ENCODE peak calls at places on chromosomes 16 and 17, in five cellular contexts. One of them, this sample, is unnamed.
A peak's percentile ranks its signal among the peaks of the same experiment; 100 is the strongest.

GRCh38 chr16:55900616-55901393 is 25.6 kb upstream of the CES5A start:
- DNase-seq in lower leg skin: no peak
- DNase-seq in fibroblast of the aortic adventitia: no peak
- DNase-seq in activated B cell treated with CpG ODN at 0.5 μM for 24 hours: no peak
- DNase-seq in OCI-LY7: no peak
- DNase-seq in this sample: no peak

GRCh38 chr17:77867308-77867781 is 91.2 kb upstream of the TNRC6C start:
- DNase-seq in lower leg skin: no peak
- DNase-seq in fibroblast of the aortic adventitia: no peak
- DNase-seq in activated B cell treated with CpG ODN at 0.5 μM for 24 hours: no peak
- DNase-seq in OCI-LY7: peak; percentile 60
- DNase-seq in this sample: no peak

GRCh38 chr16:1678500-1679098 is 520 bp downstream of the JPT2 start:
- DNase-seq in lower leg skin: no peak
- DNase-seq in fibroblast of the aortic adventitia: peak; percentile 23
- DNase-seq in activated B cell treated with CpG ODN at 0.5 μM for 24 hours: peak; percentile 50
- DNase-seq in OCI-LY7: peak; percentile 33
- DNase-seq in this sample: no peak

GRCh38 chr17:67137026-67137370 is 92.6 kb downstream of the CACNG1 start:
- DNase-seq in lower leg skin: no peak
- DNase-seq in fibroblast of the aortic adventitia: no peak
- DNase-seq in activated B cell treated with CpG ODN at 0.5 μM for 24 hours: no peak
- DNase-seq in OCI-LY7: no peak
- DNase-seq in this sample: no peak

GRCh38 chr17:51045616-51046526 is 74.8 kb downstream of the SPAG9 start:
- DNase-seq in lower leg skin: no peak
- DNase-seq in fibroblast of the aortic adventitia: no peak
- DNase-seq in activated B cell treated with CpG ODN at 0.5 μM for 24 hours: no peak
- DNase-seq in OCI-LY7: no peak
- DNase-seq in this sample: no peak

GRCh38 chr16:1296688-1297412 is 12.6 kb upstream of the UBE2I start:
- DNase-seq in lower leg skin: no peak
- DNase-seq in fibroblast of the aortic adventitia: peak; percentile 39
- DNase-seq in activated B cell treated with CpG ODN at 0.5 μM for 24 hours: no peak
- DNase-seq in OCI-LY7: peak; percentile 60
- DNase-seq in this sample: peak; percentile 36

GRCh38 chr16:82082543-82083244 is 47.6 kb downstream of the HSD17B2 start:
- DNase-seq in lower leg skin: no peak
- DNase-seq in fibroblast of the aortic adventitia: peak; percentile 15
- DNase-seq in activated B cell treated with CpG ODN at 0.5 μM for 24 hours: no peak
- DNase-seq in OCI-LY7: no peak
- DNase-seq in this sample: no peak

GRCh38 chr17:3576970-3577369 is 19.4 kb upstream of the TRPV3 start:
- DNase-seq in lower leg skin: no peak
- DNase-seq in fibroblast of the aortic adventitia: no peak
- DNase-seq in activated B cell treated with CpG ODN at 0.5 μM for 24 hours: no peak
- DNase-seq in OCI-LY7: no peak
- DNase-seq in this sample: no peak

GRCh38 chr16:48531011-48531962 is 78.7 kb downstream of the N4BP1 start:
- DNase-seq in lower leg skin: no peak
- DNase-seq in fibroblast of the aortic adventitia: peak; percentile 75
- DNase-seq in activated B cell treated with CpG ODN at 0.5 μM for 24 hours: no peak
- DNase-seq in OCI-LY7: no peak
- DNase-seq in this sample: no peak

GRCh38 chr17:47287068-47287467 is 33.4 kb downstream of the ITGB3 start:
- DNase-seq in lower leg skin: no peak
- DNase-seq in fibroblast of the aortic adventitia: no peak
- DNase-seq in activated B cell treated with CpG ODN at 0.5 μM for 24 hours: no peak
- DNase-seq in OCI-LY7: no peak
- DNase-seq in this sample: no peak
- TF ChIP-seq CTCF in lower leg skin: no peak
- TF ChIP-seq CTCF in fibroblast of the aortic adventitia: no peak
- TF ChIP-seq CTCF in activated B cell treated with CpG ODN at 0.5 μM for 24 hours: no peak
- TF ChIP-seq CTCF in OCI-LY7: peak; percentile 28
- TF ChIP-seq CTCF in this sample: peak; percentile 34

GRCh38 chr16:89489040-89489721 is 1.2 kb downstream of the ANKRD11 start:
- DNase-seq in lower leg skin: peak; percentile 91
- DNase-seq in fibroblast of the aortic adventitia: peak; percentile 97
- DNase-seq in activated B cell treated with CpG ODN at 0.5 μM for 24 hours: peak; percentile 64
- DNase-seq in OCI-LY7: peak; percentile 96
- DNase-seq in this sample: peak; percentile 94

GRCh38 chr16:89489731-89490385 is 503 bp downstream of the ANKRD11 start:
- DNase-seq in lower leg skin: no peak
- DNase-seq in fibroblast of the aortic adventitia: no peak
- DNase-seq in activated B cell treated with CpG ODN at 0.5 μM for 24 hours: no peak
- DNase-seq in OCI-LY7: no peak
- DNase-seq in this sample: no peak

GRCh38 chr16:89491974-89492687 is 1.8 kb upstream of the ANKRD11 start:
- DNase-seq in lower leg skin: no peak
- DNase-seq in fibroblast of the aortic adventitia: no peak
- DNase-seq in activated B cell treated with CpG ODN at 0.5 μM for 24 hours: no peak
- DNase-seq in OCI-LY7: no peak
- DNase-seq in this sample: no peak

GRCh38 chr16:89490386-89491237 is at the start of gene ANKRD11:
- DNase-seq in lower leg skin: peak; percentile 99
- DNase-seq in fibroblast of the aortic adventitia: peak; percentile 100
- DNase-seq in activated B cell treated with CpG ODN at 0.5 μM for 24 hours: peak; percentile 99
- DNase-seq in OCI-LY7: peak; percentile 100
- DNase-seq in this sample: peak; percentile 99

DNA sequence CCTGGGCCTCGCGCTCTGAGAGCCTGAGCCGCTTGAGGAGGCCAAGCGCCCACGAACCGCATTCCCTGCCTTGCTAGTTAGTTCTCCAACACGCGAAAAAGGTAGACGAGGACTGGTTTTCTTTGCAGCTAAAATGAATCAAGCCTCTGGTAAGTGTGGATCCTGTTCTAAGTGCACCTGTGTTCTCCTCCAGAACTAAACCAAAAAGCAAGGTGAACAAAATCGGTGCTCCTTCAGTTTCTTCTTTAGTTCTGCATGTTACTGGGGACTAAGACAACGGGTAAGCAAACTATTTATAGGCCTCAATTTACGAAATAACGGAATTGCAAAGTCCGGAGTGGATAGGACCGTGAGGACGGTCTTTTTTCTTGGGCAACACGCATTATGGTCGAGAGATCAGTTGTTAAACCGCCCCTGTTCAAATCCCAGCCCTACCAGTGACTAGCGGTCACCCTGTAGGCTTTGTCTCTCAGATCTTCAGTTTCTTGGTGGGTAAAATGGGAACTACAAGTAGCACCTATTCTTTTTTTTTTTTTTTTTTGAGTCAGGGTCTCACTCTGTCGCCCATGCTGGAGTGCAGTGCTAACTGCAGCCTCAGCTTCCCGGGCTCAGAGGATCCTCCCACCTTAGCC is 993 bp upstream of the ANKRD11 start:
- DNase-seq in lower leg skin: no peak
- DNase-seq in fibroblast of the aortic adventitia: peak; percentile 34
- DNase-seq in activated B cell treated with CpG ODN at 0.5 μM for 24 hours: no peak
- DNase-seq in OCI-LY7: peak; percentile 62
- DNase-seq in this sample: no peak
- TF ChIP-seq CTCF in lower leg skin: no peak
- TF ChIP-seq CTCF in fibroblast of the aortic adventitia: peak; percentile 34
- TF ChIP-seq CTCF in activated B cell treated with CpG ODN at 0.5 μM for 24 hours: no peak
- TF ChIP-seq CTCF in OCI-LY7: peak; percentile 28
- TF ChIP-seq CTCF in this sample: peak; percentile 21

DNA sequence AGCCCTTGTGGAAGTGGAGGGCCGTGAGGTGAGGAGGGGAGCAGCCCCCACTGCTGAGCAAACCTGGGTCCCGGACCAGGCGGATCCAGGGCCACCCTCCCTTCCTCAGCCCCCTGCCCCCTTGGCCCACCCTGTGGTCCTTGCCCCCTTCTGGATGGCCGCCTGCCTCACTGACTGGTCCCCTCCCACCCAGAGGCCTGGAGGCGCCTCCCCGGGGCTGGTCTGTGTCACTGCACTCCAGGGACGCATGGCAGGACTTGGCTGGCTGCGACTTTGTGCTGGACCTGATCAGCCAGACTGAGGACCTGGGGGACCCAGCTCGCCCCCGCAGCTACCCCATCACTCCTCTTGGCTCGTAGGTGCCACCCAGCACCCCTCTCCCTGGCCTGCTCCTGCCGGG is 19.2 kb upstream of the SMIM5 start:
- DNase-seq in lower leg skin: no peak
- DNase-seq in fibroblast of the aortic adventitia: no peak
- DNase-seq in activated B cell treated with CpG ODN at 0.5 μM for 24 hours: no peak
- DNase-seq in OCI-LY7: peak; percentile 34
- DNase-seq in this sample: no peak
- TF ChIP-seq CTCF in lower leg skin: no peak
- TF ChIP-seq CTCF in fibroblast of the aortic adventitia: no peak
- TF ChIP-seq CTCF in activated B cell treated with CpG ODN at 0.5 μM for 24 hours: no peak
- TF ChIP-seq CTCF in OCI-LY7: peak; percentile 61
- TF ChIP-seq CTCF in this sample: peak; percentile 38

GRCh38 chr17:7313028-7313889 is 1.9 kb downstream of the GPS2 start:
- DNase-seq in lower leg skin: no peak
- DNase-seq in fibroblast of the aortic adventitia: no peak
- DNase-seq in activated B cell treated with CpG ODN at 0.5 μM for 24 hours: no peak
- DNase-seq in OCI-LY7: peak; percentile 37
- DNase-seq in this sample: no peak
- TF ChIP-seq CTCF in lower leg skin: no peak
- TF ChIP-seq CTCF in fibroblast of the aortic adventitia: peak; percentile 20
- TF ChIP-seq CTCF in activated B cell treated with CpG ODN at 0.5 μM for 24 hours: no peak
- TF ChIP-seq CTCF in OCI-LY7: no peak
- TF ChIP-seq CTCF in this sample: peak; percentile 45

GRCh38 chr17:69218986-69219385 is 9.6 kb downstream of the ABCA10 start:
- DNase-seq in lower leg skin: no peak
- DNase-seq in fibroblast of the aortic adventitia: no peak
- DNase-seq in activated B cell treated with CpG ODN at 0.5 μM for 24 hours: no peak
- DNase-seq in OCI-LY7: no peak
- DNase-seq in this sample: no peak

GRCh38 chr17:69208640-69209039 is 20.0 kb downstream of the ABCA10 start:
- DNase-seq in lower leg skin: no peak
- DNase-seq in fibroblast of the aortic adventitia: no peak
- DNase-seq in activated B cell treated with CpG ODN at 0.5 μM for 24 hours: no peak
- DNase-seq in OCI-LY7: no peak
- DNase-seq in this sample: no peak

GRCh38 chr17:69213059-69213813 is 15.4 kb downstream of the ABCA10 start:
- DNase-seq in lower leg skin: no peak
- DNase-seq in fibroblast of the aortic adventitia: no peak
- DNase-seq in activated B cell treated with CpG ODN at 0.5 μM for 24 hours: no peak
- DNase-seq in OCI-LY7: peak; percentile 17
- DNase-seq in this sample: no peak
- TF ChIP-seq CTCF in lower leg skin: no peak
- TF ChIP-seq CTCF in fibroblast of the aortic adventitia: no peak
- TF ChIP-seq CTCF in activated B cell treated with CpG ODN at 0.5 μM for 24 hours: no peak
- TF ChIP-seq CTCF in OCI-LY7: peak; percentile 64
- TF ChIP-seq CTCF in this sample: no peak

DNA sequence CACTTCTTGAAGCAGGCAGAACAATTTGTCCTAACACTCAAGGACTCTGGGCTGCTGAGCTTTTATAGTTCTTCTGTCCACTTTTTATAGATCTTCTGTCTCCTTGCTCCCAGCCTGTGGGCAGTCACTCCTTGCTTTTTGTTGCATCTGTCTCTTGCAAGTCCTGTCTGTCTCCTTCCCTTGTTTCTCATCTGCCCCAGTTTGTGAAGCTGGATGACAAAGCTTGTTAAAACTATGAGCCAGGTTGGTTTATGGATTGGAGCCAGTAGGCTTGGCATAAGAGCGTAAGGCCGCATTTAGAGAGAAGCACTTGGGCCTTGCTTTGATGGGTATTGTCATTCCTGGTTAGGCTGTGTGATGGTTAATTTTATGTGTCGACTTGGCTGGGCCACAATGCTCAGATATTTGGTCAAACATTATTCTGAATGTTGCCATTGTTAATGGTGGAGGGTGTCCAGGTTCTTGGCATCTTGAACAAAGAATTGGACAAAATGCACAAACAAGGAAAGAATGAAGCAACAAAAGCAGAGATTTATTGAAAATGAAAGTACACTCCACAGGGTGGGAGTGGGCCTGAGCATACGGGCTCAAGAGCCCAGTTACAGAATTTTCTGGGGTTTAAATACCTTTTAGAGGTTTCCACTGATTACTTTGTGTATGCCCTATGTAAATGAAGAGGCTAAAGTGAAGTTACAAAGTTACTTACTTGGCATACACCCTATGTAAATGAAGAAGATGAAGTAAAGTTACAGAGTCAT is 7.9 kb upstream of the CPPED1 start:
- DNase-seq in lower leg skin: no peak
- DNase-seq in fibroblast of the aortic adventitia: no peak
- DNase-seq in activated B cell treated with CpG ODN at 0.5 μM for 24 hours: no peak
- DNase-seq in OCI-LY7: no peak
- DNase-seq in this sample: no peak
- TF ChIP-seq CTCF in lower leg skin: no peak
- TF ChIP-seq CTCF in fibroblast of the aortic adventitia: no peak
- TF ChIP-seq CTCF in activated B cell treated with CpG ODN at 0.5 μM for 24 hours: no peak
- TF ChIP-seq CTCF in OCI-LY7: no peak
- TF ChIP-seq CTCF in this sample: no peak

DNA sequence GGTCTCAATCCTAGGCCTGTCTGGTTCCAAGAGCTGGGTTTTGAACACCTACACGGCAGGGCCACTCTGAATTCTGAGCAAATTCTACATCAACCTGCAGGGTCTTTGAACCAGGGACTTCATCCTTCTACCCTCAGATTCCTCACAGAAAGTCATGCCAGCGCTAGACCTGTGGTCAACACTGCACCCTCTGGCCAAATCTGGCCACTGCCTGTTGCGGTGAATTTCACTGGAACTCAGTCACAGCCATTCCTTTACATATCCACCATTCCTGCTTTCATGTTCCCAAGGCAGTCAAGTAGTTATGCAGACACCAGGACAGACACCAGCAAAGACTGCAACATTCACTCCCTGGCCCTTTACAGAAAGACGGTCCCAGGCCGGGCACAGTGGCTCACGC is 144.6 kb downstream of the C16orf95 start:
- DNase-seq in lower leg skin: no peak
- DNase-seq in fibroblast of the aortic adventitia: no peak
- DNase-seq in activated B cell treated with CpG ODN at 0.5 μM for 24 hours: no peak
- DNase-seq in OCI-LY7: no peak
- DNase-seq in this sample: no peak
- TF ChIP-seq CTCF in lower leg skin: no peak
- TF ChIP-seq CTCF in fibroblast of the aortic adventitia: peak; percentile 24
- TF ChIP-seq CTCF in activated B cell treated with CpG ODN at 0.5 μM for 24 hours: no peak
- TF ChIP-seq CTCF in OCI-LY7: no peak
- TF ChIP-seq CTCF in this sample: no peak

GRCh38 chr16:54239441-54239840 is 47.1 kb downstream of the IRX3 start:
- DNase-seq in lower leg skin: no peak
- DNase-seq in fibroblast of the aortic adventitia: no peak
- DNase-seq in activated B cell treated with CpG ODN at 0.5 μM for 24 hours: no peak
- DNase-seq in OCI-LY7: no peak
- DNase-seq in this sample: no peak

GRCh38 chr16:54241525-54241924 is 45.1 kb downstream of the IRX3 start:
- DNase-seq in lower leg skin: no peak
- DNase-seq in fibroblast of the aortic adventitia: no peak
- DNase-seq in activated B cell treated with CpG ODN at 0.5 μM for 24 hours: no peak
- DNase-seq in OCI-LY7: no peak
- DNase-seq in this sample: no peak

GRCh38 chr16:54240180-54241125 is 46.1 kb downstream of the IRX3 start:
- DNase-seq in lower leg skin: no peak
- DNase-seq in fibroblast of the aortic adventitia: peak; percentile 83
- DNase-seq in activated B cell treated with CpG ODN at 0.5 μM for 24 hours: no peak
- DNase-seq in OCI-LY7: no peak
- DNase-seq in this sample: no peak

GRCh38 chr16:54244061-54244886 is 42.3 kb downstream of the IRX3 start:
- DNase-seq in lower leg skin: no peak
- DNase-seq in fibroblast of the aortic adventitia: no peak
- DNase-seq in activated B cell treated with CpG ODN at 0.5 μM for 24 hours: no peak
- DNase-seq in OCI-LY7: no peak
- DNase-seq in this sample: no peak

DNA sequence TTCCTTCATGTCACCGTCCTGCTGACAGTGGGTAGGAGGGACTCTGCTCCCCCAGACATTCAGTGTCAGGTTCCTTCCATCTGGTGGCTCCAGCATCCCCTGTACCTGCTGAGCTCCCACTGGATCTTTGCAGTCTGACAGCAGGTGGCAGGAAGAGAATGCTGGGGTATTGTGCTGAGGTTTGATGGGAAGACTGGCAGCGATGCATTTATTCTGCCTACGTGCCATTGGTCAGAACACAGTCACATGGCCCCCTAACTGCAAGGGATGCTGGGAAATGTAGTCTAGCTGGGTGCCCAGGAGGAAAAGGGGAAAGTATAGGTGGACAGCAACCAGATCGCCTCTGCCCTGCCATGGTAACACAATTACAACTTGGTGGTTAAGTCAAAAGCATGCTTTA is 44.4 kb downstream of the IRX3 start:
- DNase-seq in lower leg skin: no peak
- DNase-seq in fibroblast of the aortic adventitia: no peak
- DNase-seq in activated B cell treated with CpG ODN at 0.5 μM for 24 hours: no peak
- DNase-seq in OCI-LY7: peak; percentile 43
- DNase-seq in this sample: no peak
- TF ChIP-seq CTCF in lower leg skin: no peak
- TF ChIP-seq CTCF in fibroblast of the aortic adventitia: no peak
- TF ChIP-seq CTCF in activated B cell treated with CpG ODN at 0.5 μM for 24 hours: no peak
- TF ChIP-seq CTCF in OCI-LY7: no peak
- TF ChIP-seq CTCF in this sample: no peak